ENCODE peak calls at places on chromosomes 11 and 22, in nine cellular contexts. F is T-helper 2 cell, Y is GM19239, U is AG09309, H is HuH-7.5, M is upper lobe of right lung, S is NCI-H1092, V is GM04503, E is GM04504. N is an unnamed sample.

GRCh38 chr11:72067266-72067665 is 13.1 kb downstream of the NUMA1 start:
- DNase-seq in E (no peak), S (no peak), F (no peak), Y (no peak), H (no peak), M (no peak), U (no peak), V (no peak), N (no peak)

GRCh38 chr22:41780714-41781507 is 19.6 kb upstream of the CCDC134 start:
- DNase-seq in M (peak), F (peak), S (no peak), U (no peak), E (no peak), Y (peak), H (no peak), V (no peak), N (peak)

GRCh38 chr11:130068986-130069683 is 559 bp upstream of the APLP2 start:
- DNase-seq in Y (peak), U (peak), S (peak), H (peak), M (peak), E (peak), V (peak), F (peak), N (no peak)

GRCh38 chr11:111796696-111797095 is 30.5 kb upstream of the PPP2R1B start:
- DNase-seq in Y (no peak), V (no peak), F (no peak), H (no peak), M (no peak), U (no peak), E (no peak), S (no peak), N (no peak)

GRCh38 chr11:62484352-62484751 is 62.3 kb downstream of the AHNAK start:
- DNase-seq in U (no peak), H (no peak), S (no peak), V (no peak), E (no peak), Y (no peak), F (no peak), M (no peak), N (no peak)

GRCh38 chr11:76761959-76762358 is 21.2 kb upstream of the TSKU start:
- DNase-seq in V (no peak), H (no peak), Y (no peak), E (no peak), M (no peak), F (no peak), S (no peak), U (no peak), N (no peak)

GRCh38 chr11:46275964-46276641 is 1.4 kb upstream of the CREB3L1 start:
- DNase-seq in H (no peak), Y (no peak), F (no peak), U (no peak), V (no peak), M (peak), E (no peak), S (no peak), N (no peak)

GRCh38 chr11:67665537-67666302 is 8.7 kb downstream of the ALDH3B2 start:
- DNase-seq in H (peak), E (no peak), Y (no peak), F (no peak), V (no peak), S (no peak), U (no peak), M (peak), N (no peak)

N was measured in GM18507.